ENCODE peak calls at places on chromosome 1, in four cellular contexts. L is CMK; G is CD4-positive, CD25-positive, alpha-beta regulatory T cell; R is SW 1271. I is an unnamed sample.

GRCh38 chr1:26794391-26794790 is 6.6 kb downstream of the PIGV start:
- DNase-seq in G (no peak), L (no peak), R (no peak), I (no peak)

GRCh38 chr1:30058966-30059365 is 664.4 kb downstream of the MATN1 start:
- DNase-seq in G (no peak), L (no peak), R (peak; percentile 2), I (peak; percentile 5)

GRCh38 chr1:165543651-165544452 is at the start of gene LRRC52:
- DNase-seq in R (no peak), L (no peak), G (no peak), I (no peak)

GRCh38 chr1:209513226-209513625 is 70.3 kb upstream of the CAMK1G start:
- DNase-seq in R (peak; percentile 4), G (peak; percentile 25), L (no peak), I (peak; percentile 10)

GRCh38 chr1:196464545-196464944 is 143.7 kb downstream of the KCNT2 start:
- DNase-seq in L (no peak), G (no peak), R (no peak), I (no peak)

GRCh38 chr1:212914789-212915188 is 35.6 kb upstream of the VASH2 start:
- DNase-seq in G (no peak), L (no peak), R (no peak), I (no peak)

GRCh38 chr1:87392241-87393192 is 63.8 kb downstream of the LMO4 start:
- DNase-seq in L (no peak), R (no peak), G (no peak), I (no peak)

GRCh38 chr1:206725053-206725963 is 40.6 kb downstream of the MAPKAPK2 start:
- DNase-seq in R (no peak), G (peak; percentile 72), L (no peak), I (no peak)

GRCh38 chr1:211490038-211490678 is 1.8 kb downstream of the RD3 start:
- DNase-seq in G (no peak), L (no peak), R (no peak), I (no peak)

GRCh38 chr1:19096036-19096833 is 113.8 kb downstream of the UBR4 start:
- DNase-seq in G (peak; percentile 39), L (no peak), R (no peak), I (peak; percentile 8)

GRCh38 chr1:154430903-154431302 is 25.8 kb downstream of the IL6R start:
- DNase-seq in L (no peak), R (no peak), G (no peak), I (no peak)

GRCh38 chr1:209190591-209191241 is 392.8 kb upstream of the CAMK1G start:
- DNase-seq in G (peak; percentile 16), L (peak; percentile 9), R (no peak), I (peak; percentile 17)

GRCh38 chr1:208238710-208239517 is 5.3 kb downstream of the PLXNA2 start:
- DNase-seq in L (no peak), G (peak; percentile 27), R (no peak), I (peak; percentile 25)

GRCh38 chr1:56056438-56057312 is 522.7 kb downstream of the PLPP3 start:
- DNase-seq in G (no peak), L (no peak), R (no peak), I (no peak)

GRCh38 chr1:41345434-41346075 is 15.7 kb upstream of the FOXO6 start:
- DNase-seq in G (no peak), L (no peak), R (no peak), I (no peak)

GRCh38 chr1:32798679-32799416 is 18.3 kb downstream of the YARS1 start:
- DNase-seq in G (peak; percentile 88), R (no peak), L (no peak), I (no peak)

GRCh38 chr1:112714313-112715263 is 544 bp downstream of the PPM1J start:
- DNase-seq in G (peak; percentile 17), L (no peak), R (no peak), I (no peak)

GRCh38 chr1:66729130-66729922 is 22.9 kb upstream of the DYNLT5 start:
- DNase-seq in L (no peak), R (no peak), G (peak; percentile 71), I (no peak)

GRCh38 chr1:166695115-166695514 is 144.2 kb upstream of the POGK start:
- DNase-seq in R (no peak), G (no peak), L (no peak), I (no peak)

GRCh38 chr1:237672748-237673147 is 218.0 kb downstream of the ZP4 start:
- DNase-seq in G (peak; percentile 5), L (no peak), R (no peak), I (peak; percentile 7)

GRCh38 chr1:153513666-153514065 is 22.1 kb downstream of the S100A6 start:
- DNase-seq in R (no peak), G (no peak), L (no peak), I (no peak)

GRCh38 chr1:11802616-11802972 is 3.2 kb downstream of the MTHFR start:
- DNase-seq in R (no peak), L (peak; percentile 25), G (peak; percentile 24), I (no peak)

GRCh38 chr1:37085393-37085792 is 51.1 kb upstream of the GRIK3 start:
- DNase-seq in L (peak; percentile 11), G (no peak), R (no peak), I (no peak)

GRCh38 chr1:67446893-67447292 is 16.7 kb upstream of the SERBP1 start:
- DNase-seq in G (no peak), L (no peak), R (no peak), I (no peak)

GRCh38 chr1:18927654-18928272 is 25.4 kb upstream of the ALDH4A1 start:
- DNase-seq in R (no peak), G (peak; percentile 81), L (peak; percentile 31), I (no peak)

GRCh38 chr1:43645461-43645860 is 4.5 kb upstream of the KDM4A start:
- DNase-seq in L (no peak), R (no peak), G (no peak), I (no peak)

GRCh38 chr1:243798726-243799125 is 51.3 kb downstream of the AKT3 start:
- DNase-seq in L (no peak), R (peak; percentile 19), G (no peak), I (no peak)

GRCh38 chr1:233518344-233518743 is 95.6 kb upstream of the KCNK1 start:
- DNase-seq in G (peak; percentile 23), L (peak; percentile 20), R (no peak), I (no peak)

GRCh38 chr1:182446033-182446669 is 3.8 kb upstream of the RGSL1 start:
- DNase-seq in R (no peak), G (peak; percentile 55), L (peak; percentile 9), I (peak; percentile 30)

I was measured in Panc1.